ENCODE peak calls at places on chromosomes 5 and 9, in seven cellular contexts. One of them, this sample, is unnamed.

GRCh38 chr9:126499911-126500599 is 113.7 kb upstream of the LMX1B start:
- DNase-seq in CD8-positive, alpha-beta memory T cell: no peak
- DNase-seq in Caki2: no peak
- DNase-seq in activated naive CD8-positive, alpha-beta T cell treated with anti-CD3 and anti-CD28 coated beads, Interleukin-2, amount 50 U/mL, for 24 hours: no peak
- DNase-seq in C1 segment of cervical spinal cord: no peak
- DNase-seq in HEK293T: no peak
- DNase-seq in MM.1S: no peak
- DNase-seq in this sample: no peak

GRCh38 chr5:124592891-124593290 is 153.5 kb downstream of the ZNF608 start:
- DNase-seq in CD8-positive, alpha-beta memory T cell: no peak
- DNase-seq in Caki2: no peak
- DNase-seq in activated naive CD8-positive, alpha-beta T cell treated with anti-CD3 and anti-CD28 coated beads, Interleukin-2, amount 50 U/mL, for 24 hours: no peak
- DNase-seq in C1 segment of cervical spinal cord: no peak
- DNase-seq in HEK293T: no peak
- DNase-seq in MM.1S: no peak
- DNase-seq in this sample: no peak

GRCh38 chr5:140833993-140834392 is at the start of gene PCDHA7:
- DNase-seq in CD8-positive, alpha-beta memory T cell: no peak
- DNase-seq in Caki2: no peak
- DNase-seq in activated naive CD8-positive, alpha-beta T cell treated with anti-CD3 and anti-CD28 coated beads, Interleukin-2, amount 50 U/mL, for 24 hours: no peak
- DNase-seq in C1 segment of cervical spinal cord: no peak
- DNase-seq in HEK293T: no peak
- DNase-seq in MM.1S: no peak
- DNase-seq in this sample: peak; percentile 23

GRCh38 chr9:80163889-80164288 is 592.1 kb downstream of the TLE4 start:
- DNase-seq in CD8-positive, alpha-beta memory T cell: no peak
- DNase-seq in Caki2: no peak
- DNase-seq in activated naive CD8-positive, alpha-beta T cell treated with anti-CD3 and anti-CD28 coated beads, Interleukin-2, amount 50 U/mL, for 24 hours: no peak
- DNase-seq in C1 segment of cervical spinal cord: no peak
- DNase-seq in HEK293T: no peak
- DNase-seq in MM.1S: no peak
- DNase-seq in this sample: no peak

GRCh38 chr5:148921350-148921749 is 94.9 kb downstream of the ADRB2 start:
- DNase-seq in CD8-positive, alpha-beta memory T cell: no peak
- DNase-seq in Caki2: no peak
- DNase-seq in activated naive CD8-positive, alpha-beta T cell treated with anti-CD3 and anti-CD28 coated beads, Interleukin-2, amount 50 U/mL, for 24 hours: no peak
- DNase-seq in C1 segment of cervical spinal cord: no peak
- DNase-seq in HEK293T: no peak
- DNase-seq in MM.1S: no peak
- DNase-seq in this sample: no peak

GRCh38 chr9:21993893-21994525 is at the start of gene CDKN2A:
- DNase-seq in CD8-positive, alpha-beta memory T cell: peak; percentile 41
- DNase-seq in Caki2: no peak
- DNase-seq in activated naive CD8-positive, alpha-beta T cell treated with anti-CD3 and anti-CD28 coated beads, Interleukin-2, amount 50 U/mL, for 24 hours: peak; percentile 59
- DNase-seq in C1 segment of cervical spinal cord: no peak
- DNase-seq in HEK293T: no peak
- DNase-seq in MM.1S: no peak
- DNase-seq in this sample: peak; percentile 79

GRCh38 chr9:114958021-114958846 is 27.8 kb upstream of the TNFSF8 start:
- DNase-seq in CD8-positive, alpha-beta memory T cell: no peak
- DNase-seq in Caki2: no peak
- DNase-seq in activated naive CD8-positive, alpha-beta T cell treated with anti-CD3 and anti-CD28 coated beads, Interleukin-2, amount 50 U/mL, for 24 hours: peak; percentile 53
- DNase-seq in C1 segment of cervical spinal cord: no peak
- DNase-seq in HEK293T: no peak
- DNase-seq in MM.1S: no peak
- DNase-seq in this sample: no peak

GRCh38 chr9:115395511-115396021 is 277.6 kb upstream of the TNC start:
- DNase-seq in CD8-positive, alpha-beta memory T cell: no peak
- DNase-seq in Caki2: no peak
- DNase-seq in activated naive CD8-positive, alpha-beta T cell treated with anti-CD3 and anti-CD28 coated beads, Interleukin-2, amount 50 U/mL, for 24 hours: no peak
- DNase-seq in C1 segment of cervical spinal cord: no peak
- DNase-seq in HEK293T: no peak
- DNase-seq in MM.1S: no peak
- DNase-seq in this sample: peak; percentile 66

GRCh38 chr5:170275376-170275994 is 22.1 kb downstream of the LCP2 start:
- DNase-seq in CD8-positive, alpha-beta memory T cell: peak; percentile 41
- DNase-seq in Caki2: no peak
- DNase-seq in activated naive CD8-positive, alpha-beta T cell treated with anti-CD3 and anti-CD28 coated beads, Interleukin-2, amount 50 U/mL, for 24 hours: no peak
- DNase-seq in C1 segment of cervical spinal cord: no peak
- DNase-seq in HEK293T: no peak
- DNase-seq in MM.1S: no peak
- DNase-seq in this sample: no peak

GRCh38 chr5:80874162-80874561 is 86.0 kb upstream of the RASGRF2 start:
- DNase-seq in CD8-positive, alpha-beta memory T cell: no peak
- DNase-seq in Caki2: no peak
- DNase-seq in activated naive CD8-positive, alpha-beta T cell treated with anti-CD3 and anti-CD28 coated beads, Interleukin-2, amount 50 U/mL, for 24 hours: no peak
- DNase-seq in C1 segment of cervical spinal cord: no peak
- DNase-seq in HEK293T: no peak
- DNase-seq in MM.1S: no peak
- DNase-seq in this sample: no peak

GRCh38 chr5:174609116-174609515 is 115.3 kb upstream of the MSX2 start:
- DNase-seq in CD8-positive, alpha-beta memory T cell: no peak
- DNase-seq in Caki2: no peak
- DNase-seq in activated naive CD8-positive, alpha-beta T cell treated with anti-CD3 and anti-CD28 coated beads, Interleukin-2, amount 50 U/mL, for 24 hours: no peak
- DNase-seq in C1 segment of cervical spinal cord: no peak
- DNase-seq in HEK293T: no peak
- DNase-seq in MM.1S: no peak
- DNase-seq in this sample: no peak

GRCh38 chr9:75869236-75869635 is 21.2 kb upstream of the PCSK5 start:
- DNase-seq in CD8-positive, alpha-beta memory T cell: no peak
- DNase-seq in Caki2: no peak
- DNase-seq in activated naive CD8-positive, alpha-beta T cell treated with anti-CD3 and anti-CD28 coated beads, Interleukin-2, amount 50 U/mL, for 24 hours: no peak
- DNase-seq in C1 segment of cervical spinal cord: no peak
- DNase-seq in HEK293T: no peak
- DNase-seq in MM.1S: no peak
- DNase-seq in this sample: no peak

GRCh38 chr5:89282832-89283510 is 400.0 kb upstream of the MEF2C start:
- DNase-seq in CD8-positive, alpha-beta memory T cell: no peak
- DNase-seq in Caki2: peak; percentile 48
- DNase-seq in activated naive CD8-positive, alpha-beta T cell treated with anti-CD3 and anti-CD28 coated beads, Interleukin-2, amount 50 U/mL, for 24 hours: no peak
- DNase-seq in C1 segment of cervical spinal cord: no peak
- DNase-seq in HEK293T: no peak
- DNase-seq in MM.1S: no peak
- DNase-seq in this sample: no peak

GRCh38 chr5:154603978-154604679 is 126.1 kb upstream of the HAND1 start:
- DNase-seq in CD8-positive, alpha-beta memory T cell: no peak
- DNase-seq in Caki2: no peak
- DNase-seq in activated naive CD8-positive, alpha-beta T cell treated with anti-CD3 and anti-CD28 coated beads, Interleukin-2, amount 50 U/mL, for 24 hours: no peak
- DNase-seq in C1 segment of cervical spinal cord: no peak
- DNase-seq in HEK293T: no peak
- DNase-seq in MM.1S: no peak
- DNase-seq in this sample: peak; percentile 2

GRCh38 chr9:85484235-85484634 is 257.5 kb downstream of the AGTPBP1 start:
- DNase-seq in CD8-positive, alpha-beta memory T cell: no peak
- DNase-seq in Caki2: no peak
- DNase-seq in activated naive CD8-positive, alpha-beta T cell treated with anti-CD3 and anti-CD28 coated beads, Interleukin-2, amount 50 U/mL, for 24 hours: no peak
- DNase-seq in C1 segment of cervical spinal cord: no peak
- DNase-seq in HEK293T: no peak
- DNase-seq in MM.1S: no peak
- DNase-seq in this sample: no peak

GRCh38 chr9:35932732-35933131 is 23.4 kb downstream of the SPAAR start:
- DNase-seq in CD8-positive, alpha-beta memory T cell: no peak
- DNase-seq in Caki2: no peak
- DNase-seq in activated naive CD8-positive, alpha-beta T cell treated with anti-CD3 and anti-CD28 coated beads, Interleukin-2, amount 50 U/mL, for 24 hours: no peak
- DNase-seq in C1 segment of cervical spinal cord: no peak
- DNase-seq in HEK293T: no peak
- DNase-seq in MM.1S: peak; percentile 82
- DNase-seq in this sample: no peak

GRCh38 chr9:84404095-84404686 is 63.6 kb upstream of the SLC28A3 start:
- DNase-seq in CD8-positive, alpha-beta memory T cell: no peak
- DNase-seq in Caki2: no peak
- DNase-seq in activated naive CD8-positive, alpha-beta T cell treated with anti-CD3 and anti-CD28 coated beads, Interleukin-2, amount 50 U/mL, for 24 hours: peak; percentile 3
- DNase-seq in C1 segment of cervical spinal cord: no peak
- DNase-seq in HEK293T: peak; percentile 65
- DNase-seq in MM.1S: no peak
- DNase-seq in this sample: no peak

This sample was measured in NCI-H510A treated with DMSO at 0.1 percent for 48 hours.